ENCODE peak calls at places on chromosomes 6 and 20, in four cellular contexts. B, F, W and E are unnamed samples.

GRCh38 chr20:11173936-11174335 is 500.1 kb upstream of the JAG1 start:
- DNase-seq in F (no peak), B (no peak), W (no peak), E (no peak)

GRCh38 chr6:101392561-101393230 is 812 bp upstream of the GRIK2 start:
- DNase-seq in F (no peak), W (no peak), B (no peak), E (no peak)

GRCh38 chr6:159977242-159978214 is 8.6 kb downstream of the IGF2R start:
- DNase-seq in W (no peak), F (no peak), B (peak; percentile 79), E (no peak)

GRCh38 chr20:25296094-25297093 is 48.5 kb downstream of the PYGB start:
- DNase-seq in F (no peak), B (peak; percentile 49), W (no peak), E (no peak)

GRCh38 chr20:50712771-50713676 is 18.4 kb upstream of the PARD6B start:
- DNase-seq in B (no peak), W (no peak), F (no peak), E (no peak)

GRCh38 chr6:95686858-95687257 is 109.5 kb downstream of the MANEA start:
- DNase-seq in W (no peak), F (no peak), B (no peak), E (no peak)

GRCh38 chr20:56429496-56429895 is 17.4 kb downstream of the CASS4 start:
- DNase-seq in W (no peak), B (no peak), F (no peak), E (no peak)

GRCh38 chr6:44731485-44732095 is 344.1 kb downstream of the CDC5L start:
- DNase-seq in F (no peak), B (no peak), W (no peak), E (no peak)

GRCh38 chr6:164753517-164753916 is 555.9 kb downstream of the C6orf118 start:
- DNase-seq in W (no peak), B (no peak), F (peak; percentile 13), E (peak; percentile 44)

GRCh38 chr6:100475554-100476325 is 11.0 kb upstream of the SIM1 start:
- DNase-seq in F (no peak), W (no peak), B (no peak), E (no peak)

GRCh38 chr20:1415667-1416468 is 23.0 kb upstream of the FKBP1A start:
- DNase-seq in W (no peak), F (peak; percentile 97), B (peak; percentile 95), E (peak; percentile 98)

GRCh38 chr6:119594907-119595306 is 245.3 kb upstream of the MAN1A1 start:
- DNase-seq in W (no peak), B (no peak), F (no peak), E (no peak)

GRCh38 chr6:140816696-140817095 is 1316.0 kb upstream of the GJE1 start:
- DNase-seq in W (no peak), F (no peak), B (peak; percentile 2), E (peak; percentile 10)

GRCh38 chr20:5297280-5298004 is 19.3 kb downstream of the PROKR2 start:
- DNase-seq in B (no peak), F (no peak), W (no peak), E (no peak)

GRCh38 chr20:24420567-24420966 is 48.9 kb upstream of the SYNDIG1 start:
- DNase-seq in F (no peak), W (no peak), B (no peak), E (no peak)

GRCh38 chr20:21265457-21266190 is 37.5 kb upstream of the XRN2 start:
- DNase-seq in W (no peak), F (no peak), B (no peak), E (no peak)

GRCh38 chr6:126748141-126748540 is 370.3 kb upstream of the RSPO3 start:
- DNase-seq in W (no peak), B (peak; percentile 2), F (no peak), E (no peak)

GRCh38 chr6:63449714-63450113 is 122.6 kb upstream of the LOC128125822 start:
- DNase-seq in W (no peak), F (no peak), B (peak; percentile 1), E (no peak)

GRCh38 chr6:170135821-170136471 is 154.9 kb downstream of the DLL1 start:
- DNase-seq in F (no peak), W (no peak), B (no peak), E (no peak)

GRCh38 chr20:41046716-41047115 is 18.1 kb downstream of the TOP1 start:
- DNase-seq in F (no peak), B (peak; percentile 42), W (no peak), E (no peak)

DNA sequence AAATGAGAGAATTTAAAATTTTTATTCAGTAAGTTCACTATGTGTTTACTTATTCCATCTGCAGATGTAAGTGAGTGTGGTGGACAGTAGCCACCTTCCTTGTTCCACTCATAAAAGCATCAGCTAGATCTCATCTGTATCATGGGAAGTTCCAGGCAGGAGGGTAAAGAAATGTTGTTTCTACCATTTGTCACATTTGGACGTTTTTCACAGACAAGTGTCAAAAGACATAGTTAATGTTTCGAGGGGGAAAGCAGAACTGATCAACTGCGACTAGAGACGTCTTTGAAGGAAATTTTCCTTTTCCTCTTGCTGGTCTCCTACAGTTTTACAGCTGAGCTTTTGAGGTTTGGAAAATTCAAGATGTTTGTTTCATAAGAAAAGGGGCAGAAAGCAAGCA is 55.9 kb upstream of the ISM1 start:
- DNase-seq in B (no peak), F (no peak), W (no peak), E (no peak)
- H3K4me3 ChIP-seq in B (no peak overlapping the region), F (no peak overlapping the region), W (no peak overlapping the region), E (no peak overlapping the region)

GRCh38 chr6:36028088-36028886 is 679 bp downstream of the MAPK14 start:
- DNase-seq in F (no peak), B (peak; percentile 10), W (peak; percentile 39), E (no peak)
- TF ChIP-seq CTCF in F (no peak), B (no peak), W (no peak), E (no peak)

DNA sequence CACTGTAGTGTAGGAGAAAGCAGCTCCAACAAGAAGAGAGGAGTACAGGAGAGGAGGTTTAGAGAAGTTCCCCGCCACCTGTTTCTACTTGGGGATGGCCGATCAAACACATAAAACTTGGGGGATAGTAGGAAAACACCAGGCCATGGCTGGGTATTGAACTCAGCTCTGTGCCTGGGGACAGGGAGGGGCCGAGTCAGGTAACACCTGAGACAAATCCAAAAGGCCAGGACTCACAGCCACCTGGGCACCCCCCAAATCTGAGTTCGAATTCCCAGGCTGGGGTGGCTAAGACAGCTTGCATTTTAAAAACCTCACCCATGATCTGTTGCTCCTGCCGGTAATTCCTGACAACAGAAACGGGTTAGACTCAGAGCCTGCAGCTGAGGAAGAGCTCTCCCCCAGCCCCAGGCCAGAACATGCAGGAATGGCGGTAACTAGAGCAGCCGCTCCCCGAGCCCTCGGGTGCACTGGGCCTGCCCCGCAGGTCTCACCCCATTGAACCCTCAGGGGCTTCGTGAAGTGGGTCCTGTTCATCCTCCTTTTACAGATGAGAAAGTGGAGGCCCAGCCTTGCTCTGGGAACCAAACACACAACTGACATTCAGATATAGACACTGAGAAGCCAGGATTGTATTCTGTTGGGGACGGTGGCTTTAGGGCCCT is 61.0 kb downstream of the TCP11 start:
- DNase-seq in B (no peak), W (no peak), F (no peak), E (no peak)
- H3K36me3 ChIP-seq in B (no peaks in the 10 kb centered on the region), W (peaks cover 99% of the 10 kb centered on the region), F (no peaks in the 10 kb centered on the region), E (peaks cover 2% of the 10 kb centered on the region)

DNA sequence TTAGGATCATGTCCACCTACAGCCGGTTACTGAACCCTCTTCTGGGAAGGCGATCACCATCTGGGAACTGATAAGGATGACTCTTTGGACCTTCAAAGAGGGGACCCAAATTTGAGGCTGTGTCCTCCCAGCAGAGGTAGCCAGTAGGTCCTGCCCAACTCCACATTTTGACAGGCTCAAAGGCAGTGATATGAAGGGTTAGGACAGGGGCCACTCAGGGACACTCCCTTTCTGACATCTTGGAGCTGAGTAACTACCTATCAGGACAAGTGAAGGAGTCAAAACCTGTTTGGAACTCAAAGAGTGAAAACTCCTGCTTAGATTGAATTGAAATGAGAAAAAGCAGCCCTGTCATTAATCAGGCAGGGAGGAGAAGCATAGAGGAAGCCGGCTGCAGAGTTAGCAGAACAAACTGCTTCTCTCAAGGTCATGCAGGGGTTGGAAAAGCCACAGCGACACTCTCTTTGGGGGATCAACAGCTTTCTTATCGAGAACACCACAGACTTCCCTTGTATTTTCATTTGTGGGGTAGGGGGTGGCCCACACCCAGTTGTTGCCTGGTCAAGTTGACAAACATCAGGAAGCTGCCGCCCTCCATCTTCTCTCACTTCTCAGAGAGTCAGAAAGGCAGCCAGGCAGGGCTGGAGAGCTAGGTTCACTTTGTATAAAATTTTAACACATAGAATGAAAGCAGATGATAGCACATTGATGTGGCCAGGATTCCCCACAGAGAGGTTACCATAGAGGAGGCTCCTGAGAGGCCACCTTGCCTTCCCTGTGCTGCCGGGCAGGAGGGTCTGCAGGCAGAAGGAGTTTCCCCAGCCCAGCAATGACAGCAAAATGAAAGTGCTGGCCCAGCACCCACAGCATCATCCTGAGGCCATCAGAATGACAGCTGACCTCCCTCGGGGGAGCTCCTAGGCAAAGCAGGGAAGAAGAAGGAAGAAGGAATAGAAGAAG is 47.6 kb downstream of the AGPAT4 start:
- DNase-seq in F (no peak), W (no peak), B (no peak), E (no peak)
- H3K4me3 ChIP-seq in F (no peak overlapping the region), W (no peak overlapping the region), B (no peak overlapping the region), E (no peak overlapping the region)

DNA sequence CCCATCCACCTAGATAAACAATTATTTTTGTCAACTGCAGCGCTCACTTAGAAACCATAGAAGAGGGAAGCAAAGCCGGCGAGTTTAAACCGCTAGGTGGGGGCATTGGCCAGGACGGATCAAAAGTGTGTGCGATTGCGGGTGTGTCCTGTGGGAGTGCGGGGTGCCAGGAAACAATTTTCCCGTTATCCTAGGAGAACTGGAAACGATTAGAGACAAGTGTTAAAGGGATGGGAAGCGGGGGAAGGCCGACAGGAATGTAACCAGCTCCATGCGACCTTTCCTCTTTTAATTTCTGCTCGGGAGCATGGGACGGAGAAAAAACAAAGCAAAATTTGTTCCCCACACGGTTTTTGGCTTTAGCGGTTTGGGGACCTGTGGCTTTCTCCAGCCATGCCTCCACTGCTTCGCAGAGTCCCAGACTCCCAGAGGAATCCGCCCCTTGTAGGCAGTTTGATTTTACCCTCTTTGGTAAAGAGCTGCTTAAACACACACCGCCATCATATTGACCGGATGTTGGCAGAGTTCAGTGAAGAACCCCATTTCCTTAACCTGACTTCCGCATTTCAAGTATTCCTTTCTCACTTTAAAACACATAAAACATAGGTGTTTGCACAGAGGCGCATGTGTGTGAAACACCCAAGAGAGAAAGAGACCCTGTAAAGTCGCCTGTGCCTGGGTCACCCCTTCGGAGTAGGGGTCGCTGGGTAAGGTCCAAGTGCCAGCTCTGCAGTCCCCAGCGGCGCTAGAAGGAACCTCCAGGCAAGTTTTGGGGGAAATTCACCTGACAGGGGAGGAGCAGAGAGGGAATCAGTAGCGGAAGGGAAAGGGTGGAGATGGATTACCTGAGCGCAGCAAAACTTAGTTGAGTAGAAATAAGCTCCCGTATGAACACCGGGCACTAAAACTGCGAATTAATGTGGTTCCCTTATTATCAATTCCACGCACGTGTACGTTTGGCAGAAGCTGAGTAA is 3.1 kb upstream of the HTR1B start:
- DNase-seq in W (peak; percentile 61), F (no peak), B (peak; percentile 68), E (no peak)
- TF ChIP-seq CTCF in W (no peak), F (peak; percentile 51), B (peak; percentile 74), E (peak; percentile 76)

GRCh38 chr20:63882257-63883208 is 12.4 kb upstream of the DNAJC5 start:
- DNase-seq in W (no peak), B (no peak), F (no peak), E (no peak)
- H3K36me3 ChIP-seq in W (peaks cover 90% of the 10 kb centered on the region), B (peaks cover 50% of the 10 kb centered on the region), F (peaks cover 44% of the 10 kb centered on the region), E (peaks cover 3% of the 10 kb centered on the region)

GRCh38 chr6:41371461-41371991 is 36.1 kb downstream of the NCR2 start:
- DNase-seq in B (peak; percentile 40), W (peak; percentile 70), F (no peak), E (no peak)

GRCh38 chr6:41370488-41371111 is 35.2 kb downstream of the NCR2 start:
- DNase-seq in F (no peak), W (no peak), B (no peak), E (no peak)

GRCh38 chr6:41372526-41373366 is 37.3 kb downstream of the NCR2 start:
- DNase-seq in B (peak; percentile 9), F (no peak), W (peak; percentile 34), E (no peak)

GRCh38 chr6:41373367-41373918 is 38.0 kb downstream of the NCR2 start:
- DNase-seq in B (no peak), F (no peak), W (no peak), E (no peak)

GRCh38 chr6:41371992-41372525 is 36.7 kb downstream of the NCR2 start:
- DNase-seq in W (peak; percentile 46), F (no peak), B (peak; percentile 15), E (no peak)
- H3K4me3 ChIP-seq in W (peak overlapping the region; percentile 54), F (no peak overlapping the region), B (no peak overlapping the region), E (no peak overlapping the region)